ENCODE peak calls at places on chromosome 1, in seven cellular contexts. Z, P, M, Y, J, N and V are unnamed samples.

GRCh38 chr1:204121840-204122555 is 29.8 kb downstream of the ETNK2 start:
- DNase-seq in Z (no peak), P (no peak), M (no peak), Y (no peak), J (no peak), N (no peak), V (no peak)

GRCh38 chr1:227788279-227789041 is 27.0 kb upstream of the PRSS38 start:
- DNase-seq in Z (peak; percentile 62), P (peak; percentile 77), M (no peak), Y (peak; percentile 94), J (no peak), N (peak; percentile 29), V (peak; percentile 73)

GRCh38 chr1:153404768-153405167 is 11.6 kb upstream of the S100A7A start:
- DNase-seq in Z (peak; percentile 39), P (peak; percentile 73), M (peak; percentile 41), Y (peak; percentile 86), J (no peak), N (peak; percentile 11), V (peak; percentile 48)

GRCh38 chr1:159261311-159261710 is 40.8 kb upstream of the FCER1A start:
- DNase-seq in Z (no peak), P (no peak), M (no peak), Y (no peak), J (no peak), N (no peak), V (no peak)

GRCh38 chr1:25204797-25205441 is 27.4 kb downstream of the SYF2 start:
- DNase-seq in Z (no peak), P (peak; percentile 65), M (peak; percentile 72), Y (no peak), J (no peak), N (peak; percentile 66), V (no peak)

GRCh38 chr1:62062087-62062486 is 132.6 kb upstream of the L1TD1 start:
- DNase-seq in Z (no peak), P (no peak), M (no peak), Y (no peak), J (no peak), N (no peak), V (no peak)

GRCh38 chr1:32339363-32339978 is 3.4 kb upstream of the MARCKSL1 start:
- DNase-seq in Z (peak; percentile 49), P (peak; percentile 47), M (no peak), Y (no peak), J (no peak), N (no peak), V (no peak)

GRCh38 chr1:159779403-159779851 is 1.3 kb upstream of the DUSP23 start:
- DNase-seq in Z (no peak), P (no peak), M (no peak), Y (no peak), J (no peak), N (no peak), V (no peak)

GRCh38 chr1:180923024-180923841 is 10.5 kb downstream of the KIAA1614 start:
- DNase-seq in Z (no peak), P (peak; percentile 63), M (no peak), Y (peak; percentile 68), J (peak; percentile 19), N (peak; percentile 45), V (no peak)

GRCh38 chr1:230345139-230345885 is 80.8 kb downstream of the PGBD5 start:
- DNase-seq in Z (no peak), P (no peak), M (no peak), Y (no peak), J (no peak), N (no peak), V (no peak)

GRCh38 chr1:58717979-58718378 is 18.1 kb upstream of the MYSM1 start:
- DNase-seq in Z (no peak), P (no peak), M (no peak), Y (no peak), J (no peak), N (no peak), V (no peak)

GRCh38 chr1:58721247-58721820 is 21.5 kb upstream of the MYSM1 start:
- DNase-seq in Z (no peak), P (no peak), M (no peak), Y (no peak), J (no peak), N (no peak), V (no peak)

GRCh38 chr1:58715108-58715507 is 15.2 kb upstream of the MYSM1 start:
- DNase-seq in Z (no peak), P (no peak), M (no peak), Y (no peak), J (no peak), N (no peak), V (no peak)

GRCh38 chr1:58720680-58721079 is 20.8 kb upstream of the MYSM1 start:
- DNase-seq in Z (no peak), P (no peak), M (no peak), Y (no peak), J (no peak), N (no peak), V (no peak)

DNA sequence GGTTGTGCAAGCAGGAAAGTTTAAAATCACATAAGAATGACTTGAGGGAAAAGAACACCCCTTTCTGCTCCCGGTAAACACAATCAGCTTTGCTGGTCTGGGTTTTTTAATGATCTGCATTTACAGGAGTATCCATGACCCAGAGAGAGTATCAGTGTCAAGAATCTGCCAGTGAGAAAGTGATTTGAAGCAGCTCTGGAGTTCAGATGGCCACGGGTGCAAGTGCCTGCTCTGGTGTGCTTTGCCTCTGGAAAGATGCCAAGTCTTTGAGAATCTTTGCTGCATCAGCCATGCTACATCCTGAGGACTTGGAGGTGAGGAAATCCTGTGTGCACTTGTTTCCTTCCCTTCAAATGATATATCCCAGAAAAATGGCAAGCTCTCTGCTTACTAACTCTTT is 18.6 kb upstream of the MYSM1 start:
- DNase-seq in Z (no peak), P (peak; percentile 12), M (peak; percentile 58), Y (no peak), J (no peak), N (no peak), V (no peak)
- TF ChIP-seq TAF1 in Z (no peak), P (no peak), M (no peak), Y (no peak), J (no peak), N (no peak), V (no peak)

GRCh38 chr1:206604861-206605260 is 7.4 kb downstream of the EIF2D start:
- DNase-seq in Z (no peak), P (no peak), M (no peak), Y (no peak), J (no peak), N (no peak), V (no peak)

GRCh38 chr1:206612129-206612876 is at the start of gene EIF2D:
- DNase-seq in Z (peak; percentile 98), P (peak; percentile 98), M (peak; percentile 100), Y (peak; percentile 98), J (peak; percentile 58), N (peak; percentile 85), V (peak; percentile 99)

GRCh38 chr1:206608108-206608698 is 4.1 kb downstream of the EIF2D start:
- DNase-seq in Z (no peak), P (peak; percentile 68), M (peak; percentile 64), Y (peak; percentile 60), J (no peak), N (peak; percentile 30), V (no peak)

GRCh38 chr1:206609229-206609991 is 2.9 kb downstream of the EIF2D start:
- DNase-seq in Z (no peak), P (no peak), M (no peak), Y (no peak), J (peak; percentile 71), N (no peak), V (no peak)

DNA sequence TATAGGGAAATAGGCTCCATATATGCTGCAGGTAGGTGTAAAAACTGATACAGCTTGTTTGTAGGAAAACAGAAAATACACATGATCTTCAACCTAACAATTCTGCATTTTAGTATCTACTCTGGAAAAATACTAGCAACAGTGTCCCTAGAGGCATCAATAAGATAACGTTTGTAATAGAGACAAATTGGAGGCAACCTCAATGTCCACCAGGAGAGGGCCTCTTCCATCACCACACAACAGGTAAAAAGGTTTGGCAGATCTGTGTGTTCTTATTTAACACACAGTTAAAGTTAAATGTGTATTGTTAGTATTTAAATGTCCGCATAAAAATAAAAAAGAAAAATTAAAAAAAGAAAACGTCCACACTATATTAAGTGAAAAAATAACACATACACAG is 5.4 kb downstream of the EIF2D start:
- DNase-seq in Z (no peak), P (peak; percentile 63), M (peak; percentile 46), Y (no peak), J (no peak), N (peak; percentile 56), V (no peak)
- TF ChIP-seq TAF1 in Z (no peak), P (no peak), M (no peak), Y (no peak), J (no peak), N (no peak), V (no peak)

DNA sequence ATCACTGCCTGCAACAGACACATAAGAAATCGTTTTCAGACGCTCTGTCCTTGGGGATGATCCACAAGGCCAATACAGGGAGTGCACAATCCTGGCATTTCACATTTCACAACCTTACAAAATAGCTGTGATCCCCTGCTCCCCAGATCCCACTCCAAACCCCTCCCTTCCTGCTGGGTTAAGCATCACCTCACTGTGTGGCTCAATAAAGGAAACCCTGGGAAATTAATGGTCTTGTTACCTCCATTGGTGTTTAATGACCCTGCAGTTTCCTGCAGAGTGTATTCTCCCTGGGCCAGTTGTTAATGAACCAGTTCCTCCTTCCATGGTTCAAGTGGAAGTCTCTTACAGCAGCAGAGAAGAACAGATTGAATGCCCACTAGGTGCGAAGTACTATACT is 334.7 kb downstream of the OMA1 start:
- DNase-seq in Z (no peak), P (no peak), M (no peak), Y (no peak), J (no peak), N (no peak), V (no peak)
- TF ChIP-seq TAF1 in Z (no peak), P (no peak), M (no peak), Y (no peak), J (no peak), N (no peak), V (no peak)

GRCh38 chr1:157992813-157993178 is 649 bp upstream of the KIRREL1 start:
- DNase-seq in Z (no peak), P (no peak), M (no peak), Y (no peak), J (no peak), N (no peak), V (no peak)

GRCh38 chr1:157995575-157996169 is 2.2 kb downstream of the KIRREL1 start:
- DNase-seq in Z (no peak), P (no peak), M (no peak), Y (no peak), J (no peak), N (no peak), V (no peak)

GRCh38 chr1:157994704-157995540 is 1.5 kb downstream of the KIRREL1 start:
- DNase-seq in Z (no peak), P (no peak), M (no peak), Y (no peak), J (no peak), N (no peak), V (no peak)

GRCh38 chr1:157993179-157994080 is at the start of gene KIRREL1:
- DNase-seq in Z (no peak), P (no peak), M (peak; percentile 52), Y (no peak), J (no peak), N (no peak), V (no peak)

DNA sequence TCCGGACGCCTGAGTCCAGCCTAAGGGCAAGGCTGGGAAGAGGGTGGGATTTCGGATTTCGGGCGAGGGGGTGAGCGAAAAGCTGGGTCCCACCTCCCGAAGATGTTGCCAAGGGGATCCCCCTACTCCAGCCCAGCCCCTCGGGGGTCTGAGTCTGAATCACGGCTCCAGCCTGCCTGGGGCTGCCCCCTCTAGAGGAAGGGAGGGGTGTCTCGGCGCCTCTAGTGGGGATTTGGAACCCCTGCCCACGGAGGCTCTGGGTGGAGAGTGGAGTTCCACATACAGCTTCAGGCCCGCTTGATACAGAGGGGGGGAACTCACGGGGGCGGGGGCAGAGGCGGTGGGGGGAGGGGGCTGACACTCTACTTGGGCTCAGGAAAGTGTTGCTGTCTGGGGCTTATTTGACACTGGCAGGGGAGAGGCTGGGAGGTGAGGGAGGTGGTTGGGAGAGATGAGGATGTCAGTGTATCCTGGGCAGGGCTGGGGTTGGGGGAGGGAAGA is 686 bp downstream of the KIRREL1 start:
- DNase-seq in Z (no peak), P (no peak), M (peak; percentile 17), Y (no peak), J (no peak), N (no peak), V (no peak)
- TF ChIP-seq TAF1 in Z (no peak), P (no peak), M (no peak), Y (no peak), J (no peak), N (no peak), V (no peak)